ENCODE peak calls at places on chromosomes 3 and 15, in four cellular contexts. One of them, this sample, is unnamed.

GRCh38 chr15:25734680-25735355 is 128.3 kb downstream of the ATP10A start:
- DNase-seq in H9: no peak
- DNase-seq in neuronal stem cell: no peak
- DNase-seq in H1: no peak
- DNase-seq in this sample: no peak

GRCh38 chr3:190566043-190566933 is 52.4 kb downstream of the IL1RAP start:
- DNase-seq in neuronal stem cell: no peak
- DNase-seq in H9: no peak
- DNase-seq in H1: no peak
- DNase-seq in this sample: peak; percentile 100

GRCh38 chr3:24128195-24129005 is 183.3 kb downstream of the NR1D2 start:
- DNase-seq in neuronal stem cell: no peak
- DNase-seq in H1: no peak
- DNase-seq in H9: no peak
- DNase-seq in this sample: peak; percentile 43

GRCh38 chr3:120021523-120021922 is 72.7 kb downstream of the GSK3B start:
- DNase-seq in neuronal stem cell: no peak
- DNase-seq in H9: no peak
- DNase-seq in H1: no peak
- DNase-seq in this sample: peak; percentile 57

GRCh38 chr3:72114773-72115172 is 329.8 kb upstream of the PROK2 start:
- DNase-seq in neuronal stem cell: no peak
- DNase-seq in H1: no peak
- DNase-seq in H9: no peak
- DNase-seq in this sample: no peak

GRCh38 chr3:133083395-133083794 is 45.2 kb downstream of the TMEM108 start:
- DNase-seq in H9: no peak
- DNase-seq in H1: no peak
- DNase-seq in neuronal stem cell: no peak
- DNase-seq in this sample: no peak

GRCh38 chr3:104437891-104438290 is 928.8 kb upstream of the ALCAM start:
- DNase-seq in H1: peak; percentile 27
- DNase-seq in H9: no peak
- DNase-seq in neuronal stem cell: no peak
- DNase-seq in this sample: peak; percentile 10

GRCh38 chr15:77578641-77579372 is 53.9 kb downstream of the LINGO1 start:
- DNase-seq in H1: no peak
- DNase-seq in neuronal stem cell: no peak
- DNase-seq in H9: no peak
- DNase-seq in this sample: no peak

GRCh38 chr3:100455841-100456550 is 36.4 kb upstream of the TMEM45A start:
- DNase-seq in H1: no peak
- DNase-seq in H9: no peak
- DNase-seq in neuronal stem cell: no peak
- DNase-seq in this sample: no peak

GRCh38 chr15:26838742-26839460 is 28.0 kb upstream of the GABRA5 start:
- DNase-seq in H9: peak; percentile 82
- DNase-seq in H1: peak; percentile 36
- DNase-seq in neuronal stem cell: peak; percentile 21
- DNase-seq in this sample: no peak

GRCh38 chr15:92079047-92079446 is 225.5 kb downstream of the SLCO3A1 start:
- DNase-seq in H1: no peak
- DNase-seq in neuronal stem cell: no peak
- DNase-seq in H9: no peak
- DNase-seq in this sample: no peak

GRCh38 chr3:143529018-143529478 is 319.2 kb downstream of the SLC9A9 start:
- DNase-seq in H1: no peak
- DNase-seq in neuronal stem cell: no peak
- DNase-seq in H9: no peak
- DNase-seq in this sample: no peak

GRCh38 chr3:194503101-194503531 is 16.3 kb upstream of the ATP13A3 start:
- DNase-seq in H1: no peak
- DNase-seq in H9: no peak
- DNase-seq in neuronal stem cell: no peak
- DNase-seq in this sample: peak; percentile 87

GRCh38 chr3:98843301-98843959 is 58.1 kb downstream of the DCBLD2 start:
- DNase-seq in neuronal stem cell: no peak
- DNase-seq in H1: no peak
- DNase-seq in H9: no peak
- DNase-seq in this sample: no peak

GRCh38 chr3:129173725-129174124 is 10.0 kb downstream of the CNBP start:
- DNase-seq in neuronal stem cell: no peak
- DNase-seq in H9: no peak
- DNase-seq in H1: no peak
- DNase-seq in this sample: no peak

GRCh38 chr3:2543247-2543646 is 444.6 kb downstream of the CNTN4 start:
- DNase-seq in H1: no peak
- DNase-seq in H9: no peak
- DNase-seq in neuronal stem cell: no peak
- DNase-seq in this sample: no peak

GRCh38 chr3:46416134-46417119 is 9.4 kb downstream of the CCRL2 start:
- DNase-seq in H1: no peak
- DNase-seq in H9: no peak
- DNase-seq in neuronal stem cell: no peak
- DNase-seq in this sample: no peak

GRCh38 chr3:133489466-133490085 is 83.9 kb upstream of the CDV3 start:
- DNase-seq in H1: no peak
- DNase-seq in H9: peak; percentile 66
- DNase-seq in neuronal stem cell: no peak
- DNase-seq in this sample: peak; percentile 27

GRCh38 chr3:102301155-102301554 is 133.7 kb upstream of the ZPLD1 start:
- DNase-seq in H1: no peak
- DNase-seq in H9: no peak
- DNase-seq in neuronal stem cell: no peak
- DNase-seq in this sample: no peak

GRCh38 chr3:10338164-10338470 is 17.2 kb upstream of the SEC13 start:
- DNase-seq in H9: no peak
- DNase-seq in neuronal stem cell: no peak
- DNase-seq in H1: no peak
- DNase-seq in this sample: no peak

GRCh38 chr3:126014252-126014651 is 45.3 kb downstream of the ROPN1B start:
- DNase-seq in H1: no peak
- DNase-seq in H9: peak; percentile 14
- DNase-seq in neuronal stem cell: no peak
- DNase-seq in this sample: peak; percentile 54

GRCh38 chr3:15443826-15444524 is 16.6 kb downstream of the EAF1 start:
- DNase-seq in neuronal stem cell: no peak
- DNase-seq in H1: no peak
- DNase-seq in H9: no peak
- DNase-seq in this sample: peak; percentile 25

GRCh38 chr3:11327619-11328018 is 55.4 kb downstream of the ATG7 start:
- DNase-seq in H1: no peak
- DNase-seq in H9: no peak
- DNase-seq in neuronal stem cell: no peak
- DNase-seq in this sample: no peak

GRCh38 chr3:187291001-187291511 is 481 bp downstream of the MASP1 start:
- DNase-seq in H1: no peak
- DNase-seq in neuronal stem cell: no peak
- DNase-seq in H9: peak; percentile 41
- DNase-seq in this sample: peak; percentile 64

GRCh38 chr15:64975390-64975789 is 14.3 kb downstream of the SPG21 start:
- DNase-seq in H9: no peak
- DNase-seq in neuronal stem cell: no peak
- DNase-seq in H1: no peak
- DNase-seq in this sample: peak; percentile 12

GRCh38 chr15:81410318-81410753 is 36.3 kb upstream of the TMC3 start:
- DNase-seq in H1: peak; percentile 60
- DNase-seq in H9: peak; percentile 75
- DNase-seq in neuronal stem cell: peak; percentile 76
- DNase-seq in this sample: peak; percentile 74

GRCh38 chr15:34367128-34368081 is at the start of gene LPCAT4:
- DNase-seq in neuronal stem cell: peak; percentile 81
- DNase-seq in H1: peak; percentile 59
- DNase-seq in H9: peak; percentile 86
- DNase-seq in this sample: peak; percentile 80

DNA sequence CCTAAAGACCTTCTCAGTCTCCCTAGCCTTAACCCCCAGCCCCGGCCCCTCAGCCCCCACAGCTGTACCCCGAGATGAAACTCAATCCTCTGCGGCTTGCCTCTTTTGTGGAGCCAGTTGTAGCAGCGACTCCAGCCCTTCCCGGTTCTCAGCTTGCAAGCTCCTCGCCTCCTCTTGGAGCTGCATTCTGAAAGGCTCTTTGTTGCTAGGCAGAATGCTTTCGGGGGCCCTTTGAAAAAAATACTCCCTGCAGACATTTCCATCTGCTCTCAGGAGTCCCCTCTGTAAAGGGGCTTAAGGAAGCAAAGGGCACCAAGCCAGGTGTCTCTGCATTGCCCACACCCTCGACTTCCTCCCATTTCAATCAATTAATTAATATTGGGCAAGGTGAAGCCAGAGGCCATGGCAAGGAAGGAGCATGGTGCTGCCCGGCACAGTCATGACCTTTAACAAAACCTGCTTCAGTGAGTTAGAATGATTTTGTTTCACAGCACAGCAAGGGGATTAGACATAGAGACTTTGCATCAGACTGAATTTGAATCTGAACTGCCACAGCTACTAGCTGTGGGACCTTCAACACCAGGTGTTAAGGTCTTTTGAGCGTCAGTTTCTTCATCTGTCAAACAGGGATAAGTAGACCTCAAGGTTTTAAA is 65.5 kb downstream of the SRGAP3 start:
- DNase-seq in H1: peak; percentile 29
- DNase-seq in H9: peak; percentile 69
- DNase-seq in neuronal stem cell: peak; percentile 83
- DNase-seq in this sample: no peak
- H3K4ac ChIP-seq in H1: no peak overlapping the region
- H3K4ac ChIP-seq in H9: no peak overlapping the region
- H3K4ac ChIP-seq in neuronal stem cell: no peak overlapping the region
- H3K4ac ChIP-seq in this sample: no peak overlapping the region

DNA sequence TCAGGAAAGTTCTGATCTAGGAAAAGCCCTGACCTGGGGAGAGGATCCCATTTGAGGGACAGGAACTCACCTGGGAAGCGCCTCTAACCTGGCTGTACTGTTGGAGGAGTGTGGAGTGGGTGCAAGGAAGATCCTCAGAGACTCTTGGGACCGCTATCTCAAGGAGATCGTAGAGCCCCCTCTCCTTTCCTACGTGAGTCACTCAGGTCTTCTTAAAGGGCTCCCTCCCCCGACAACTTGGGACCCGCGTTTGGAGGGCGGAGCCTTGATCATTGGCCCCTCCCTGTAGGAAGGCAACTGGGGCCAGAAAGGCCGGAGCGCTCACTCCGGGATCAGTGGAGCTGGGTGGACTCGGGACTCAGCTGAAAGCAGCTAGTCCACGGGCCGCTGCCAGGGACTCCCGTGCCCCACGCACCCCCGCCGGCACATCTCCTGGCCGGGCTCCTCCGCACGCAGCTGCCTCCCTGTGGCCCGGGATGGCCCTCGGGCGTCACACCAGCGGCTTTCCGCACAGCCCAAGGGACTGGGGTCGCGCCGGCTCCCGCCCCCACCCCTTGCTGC is 520 bp downstream of the SLC26A6 start:
- DNase-seq in neuronal stem cell: peak; percentile 38
- DNase-seq in H1: peak; percentile 46
- DNase-seq in H9: peak; percentile 74
- DNase-seq in this sample: peak; percentile 51
- H3K4ac ChIP-seq in neuronal stem cell: no peak overlapping the region
- H3K4ac ChIP-seq in H1: no peak overlapping the region
- H3K4ac ChIP-seq in H9: no peak overlapping the region
- H3K4ac ChIP-seq in this sample: peak overlapping the region; percentile 82

GRCh38 chr15:31327674-31328424 is 1.2 kb downstream of the KLF13 start:
- DNase-seq in neuronal stem cell: no peak
- DNase-seq in H9: no peak
- DNase-seq in H1: no peak
- DNase-seq in this sample: peak; percentile 19

GRCh38 chr15:31329640-31330010 is 3.0 kb downstream of the KLF13 start:
- DNase-seq in H9: no peak
- DNase-seq in H1: no peak
- DNase-seq in neuronal stem cell: no peak
- DNase-seq in this sample: no peak

GRCh38 chr15:31328425-31328998 is 1.9 kb downstream of the KLF13 start:
- DNase-seq in H1: no peak
- DNase-seq in neuronal stem cell: no peak
- DNase-seq in H9: no peak
- DNase-seq in this sample: peak; percentile 49

GRCh38 chr15:31330111-31330785 is 3.6 kb downstream of the KLF13 start:
- DNase-seq in H1: no peak
- DNase-seq in H9: no peak
- DNase-seq in neuronal stem cell: no peak
- DNase-seq in this sample: no peak

DNA sequence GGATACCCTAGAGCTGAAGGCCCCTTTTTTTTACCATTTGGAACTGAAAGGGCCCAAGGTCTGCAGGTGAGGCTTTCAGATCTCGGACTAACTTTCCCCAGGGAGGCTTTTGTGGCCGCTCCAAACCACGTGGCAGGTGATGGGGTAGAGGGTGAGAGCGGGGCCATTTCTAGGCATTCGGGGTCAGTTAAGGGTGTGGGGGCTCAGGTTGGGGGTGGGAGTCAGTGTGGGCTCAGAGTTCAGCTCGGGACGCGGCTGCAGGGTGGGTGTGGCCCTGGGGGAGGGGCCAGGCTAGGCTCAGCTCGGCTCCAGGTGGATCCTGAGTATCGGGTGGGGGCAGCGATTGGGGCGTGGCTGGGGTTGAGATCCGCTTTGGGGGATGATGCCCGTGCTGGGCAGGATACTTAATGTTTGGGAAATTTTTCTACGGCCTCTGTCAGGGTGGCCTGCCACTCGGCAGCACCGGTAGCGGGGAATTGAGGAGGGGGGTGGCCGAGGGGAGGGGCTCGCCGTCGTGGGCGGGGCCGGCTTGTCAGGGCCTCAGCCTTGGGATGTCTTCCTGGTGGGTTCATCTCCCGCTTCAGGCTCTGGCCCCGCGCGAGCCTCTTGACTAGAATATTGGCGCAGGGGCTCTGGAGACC is 2.5 kb downstream of the KLF13 start:
- DNase-seq in H9: peak; percentile 68
- DNase-seq in H1: no peak
- DNase-seq in neuronal stem cell: no peak
- DNase-seq in this sample: no peak
- H3K4ac ChIP-seq in H9: no peak overlapping the region
- H3K4ac ChIP-seq in H1: no peak overlapping the region
- H3K4ac ChIP-seq in neuronal stem cell: no peak overlapping the region
- H3K4ac ChIP-seq in this sample: peak overlapping the region; percentile 40

DNA sequence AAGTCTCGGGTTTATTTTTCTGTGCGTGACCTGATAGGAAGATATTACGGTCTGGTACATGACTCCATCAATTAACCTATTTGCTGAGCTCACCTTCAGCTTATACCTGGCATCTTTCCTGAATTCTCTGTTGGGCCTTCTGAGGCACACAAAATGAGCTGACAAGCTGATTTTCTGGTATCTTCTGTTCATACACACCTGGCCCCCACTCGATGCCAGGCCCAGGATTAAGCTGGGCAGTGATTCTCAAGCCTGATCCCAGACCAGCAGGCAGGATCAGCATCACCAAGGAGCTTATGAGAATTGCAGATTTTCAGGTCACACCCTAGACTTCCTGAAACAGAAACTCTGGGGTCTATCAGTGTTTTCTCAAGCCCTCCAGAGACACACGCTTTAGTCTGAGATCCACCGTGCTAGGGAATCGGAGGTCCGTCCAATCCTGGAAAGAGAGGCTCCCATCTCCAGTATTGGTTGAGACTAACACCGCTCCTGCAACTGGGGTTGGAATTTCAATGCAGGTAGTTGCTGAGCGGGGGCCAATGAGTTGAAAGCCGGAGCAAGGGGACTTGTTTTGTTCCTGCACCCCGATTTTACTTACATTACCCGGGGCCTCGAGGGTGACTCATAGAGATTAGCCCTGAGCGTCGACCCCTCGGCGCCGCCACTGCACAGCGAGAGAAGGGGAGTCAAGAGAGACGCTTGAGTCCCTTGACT is 625 bp upstream of the EIF1B start:
- DNase-seq in H9: no peak
- DNase-seq in H1: no peak
- DNase-seq in neuronal stem cell: no peak
- DNase-seq in this sample: no peak
- H3K4ac ChIP-seq in H9: no peak overlapping the region
- H3K4ac ChIP-seq in H1: no peak overlapping the region
- H3K4ac ChIP-seq in neuronal stem cell: no peak overlapping the region
- H3K4ac ChIP-seq in this sample: peak overlapping the region; percentile 72

This sample was measured in IMR-90.